ENCODE peak calls at places on chromosome 9, in seven cellular contexts. One of them, this sample, is unnamed.
A peak's percentile ranks its signal among the peaks of the same experiment; 100 is the strongest.

GRCh38 chr9:121650220-121651013 is 1.0 kb upstream of the DAB2IP start:
- DNase-seq in skeletal muscle cell: no peak
- DNase-seq in pons: no peak
- DNase-seq in amygdala: no peak
- DNase-seq in Calu3: peak; percentile 56
- DNase-seq in adipocyte: peak; percentile 76
- DNase-seq in CD4-positive, CD25-positive, alpha-beta regulatory T cell: no peak
- DNase-seq in this sample: peak; percentile 51

GRCh38 chr9:100671811-100672305 is 94.0 kb downstream of the CAVIN4 start:
- DNase-seq in amygdala: no peak
- DNase-seq in pons: no peak
- DNase-seq in skeletal muscle cell: no peak
- DNase-seq in Calu3: no peak
- DNase-seq in CD4-positive, CD25-positive, alpha-beta regulatory T cell: no peak
- DNase-seq in adipocyte: no peak
- DNase-seq in this sample: no peak

GRCh38 chr9:88197016-88197415 is 58.7 kb upstream of the SPATA31C2 start:
- DNase-seq in pons: peak; percentile 11
- DNase-seq in adipocyte: peak; percentile 78
- DNase-seq in Calu3: no peak
- DNase-seq in CD4-positive, CD25-positive, alpha-beta regulatory T cell: no peak
- DNase-seq in amygdala: no peak
- DNase-seq in skeletal muscle cell: no peak
- DNase-seq in this sample: peak; percentile 32

GRCh38 chr9:4680750-4681149 is 1.4 kb downstream of the CDC37L1 start:
- DNase-seq in CD4-positive, CD25-positive, alpha-beta regulatory T cell: no peak
- DNase-seq in amygdala: no peak
- DNase-seq in Calu3: no peak
- DNase-seq in adipocyte: peak; percentile 65
- DNase-seq in skeletal muscle cell: no peak
- DNase-seq in pons: peak; percentile 36
- DNase-seq in this sample: no peak

GRCh38 chr9:83429229-83429628 is 109.0 kb downstream of the FRMD3 start:
- DNase-seq in Calu3: no peak
- DNase-seq in pons: no peak
- DNase-seq in adipocyte: no peak
- DNase-seq in skeletal muscle cell: no peak
- DNase-seq in CD4-positive, CD25-positive, alpha-beta regulatory T cell: no peak
- DNase-seq in amygdala: no peak
- DNase-seq in this sample: no peak

GRCh38 chr9:132769895-132770774 is 99.9 kb downstream of the GTF3C4 start:
- DNase-seq in amygdala: no peak
- DNase-seq in adipocyte: peak; percentile 82
- DNase-seq in skeletal muscle cell: no peak
- DNase-seq in Calu3: peak; percentile 60
- DNase-seq in CD4-positive, CD25-positive, alpha-beta regulatory T cell: peak; percentile 60
- DNase-seq in pons: peak; percentile 41
- DNase-seq in this sample: peak; percentile 25

GRCh38 chr9:137447722-137448568 is 6.8 kb upstream of the ENTPD8 start:
- DNase-seq in adipocyte: no peak
- DNase-seq in Calu3: no peak
- DNase-seq in amygdala: no peak
- DNase-seq in skeletal muscle cell: no peak
- DNase-seq in CD4-positive, CD25-positive, alpha-beta regulatory T cell: no peak
- DNase-seq in pons: no peak
- DNase-seq in this sample: no peak

GRCh38 chr9:81268048-81268447 is 421.3 kb downstream of the TLE1 start:
- DNase-seq in adipocyte: peak; percentile 17
- DNase-seq in pons: no peak
- DNase-seq in CD4-positive, CD25-positive, alpha-beta regulatory T cell: no peak
- DNase-seq in Calu3: no peak
- DNase-seq in amygdala: no peak
- DNase-seq in skeletal muscle cell: peak; percentile 36
- DNase-seq in this sample: no peak

GRCh38 chr9:105693435-105694275 is 686 bp upstream of the TMEM38B start:
- DNase-seq in skeletal muscle cell: no peak
- DNase-seq in amygdala: no peak
- DNase-seq in pons: peak; percentile 31
- DNase-seq in adipocyte: peak; percentile 20
- DNase-seq in Calu3: no peak
- DNase-seq in CD4-positive, CD25-positive, alpha-beta regulatory T cell: peak; percentile 11
- DNase-seq in this sample: peak; percentile 23

GRCh38 chr9:18366184-18366583 is 107.8 kb upstream of the ADAMTSL1 start:
- DNase-seq in amygdala: no peak
- DNase-seq in adipocyte: no peak
- DNase-seq in Calu3: no peak
- DNase-seq in CD4-positive, CD25-positive, alpha-beta regulatory T cell: no peak
- DNase-seq in skeletal muscle cell: no peak
- DNase-seq in pons: peak; percentile 26
- DNase-seq in this sample: no peak

GRCh38 chr9:127953768-127954505 is 16.3 kb upstream of the DPM2 start:
- DNase-seq in amygdala: no peak
- DNase-seq in CD4-positive, CD25-positive, alpha-beta regulatory T cell: no peak
- DNase-seq in Calu3: no peak
- DNase-seq in skeletal muscle cell: no peak
- DNase-seq in adipocyte: no peak
- DNase-seq in pons: no peak
- DNase-seq in this sample: no peak

GRCh38 chr9:133653638-133654037 is 17.5 kb downstream of the DBH start:
- DNase-seq in skeletal muscle cell: no peak
- DNase-seq in pons: no peak
- DNase-seq in CD4-positive, CD25-positive, alpha-beta regulatory T cell: no peak
- DNase-seq in adipocyte: no peak
- DNase-seq in Calu3: no peak
- DNase-seq in amygdala: no peak
- DNase-seq in this sample: no peak

GRCh38 chr9:71485306-71485705 is 283.0 kb downstream of the CEMIP2 start:
- DNase-seq in CD4-positive, CD25-positive, alpha-beta regulatory T cell: no peak
- DNase-seq in Calu3: no peak
- DNase-seq in amygdala: no peak
- DNase-seq in adipocyte: no peak
- DNase-seq in skeletal muscle cell: no peak
- DNase-seq in pons: no peak
- DNase-seq in this sample: no peak

GRCh38 chr9:78620764-78621163 is 323.8 kb downstream of the PSAT1 start:
- DNase-seq in Calu3: no peak
- DNase-seq in amygdala: no peak
- DNase-seq in CD4-positive, CD25-positive, alpha-beta regulatory T cell: no peak
- DNase-seq in pons: no peak
- DNase-seq in adipocyte: peak; percentile 74
- DNase-seq in skeletal muscle cell: peak; percentile 83
- DNase-seq in this sample: no peak

GRCh38 chr9:6414291-6414690 is 1.3 kb downstream of the UHRF2 start:
- DNase-seq in adipocyte: peak; percentile 79
- DNase-seq in amygdala: no peak
- DNase-seq in skeletal muscle cell: no peak
- DNase-seq in pons: peak; percentile 46
- DNase-seq in Calu3: no peak
- DNase-seq in CD4-positive, CD25-positive, alpha-beta regulatory T cell: peak; percentile 34
- DNase-seq in this sample: no peak

GRCh38 chr9:135103931-135104639 is 16.6 kb downstream of the OLFM1 start:
- DNase-seq in adipocyte: no peak
- DNase-seq in Calu3: no peak
- DNase-seq in amygdala: no peak
- DNase-seq in pons: no peak
- DNase-seq in skeletal muscle cell: no peak
- DNase-seq in CD4-positive, CD25-positive, alpha-beta regulatory T cell: no peak
- DNase-seq in this sample: no peak

GRCh38 chr9:133554729-133555128 is 20.2 kb downstream of the ADAMTSL2 start:
- DNase-seq in pons: no peak
- DNase-seq in Calu3: no peak
- DNase-seq in adipocyte: no peak
- DNase-seq in skeletal muscle cell: no peak
- DNase-seq in CD4-positive, CD25-positive, alpha-beta regulatory T cell: no peak
- DNase-seq in amygdala: no peak
- DNase-seq in this sample: no peak

GRCh38 chr9:22683393-22684075 is 236.9 kb downstream of the DMRTA1 start:
- DNase-seq in pons: no peak
- DNase-seq in amygdala: no peak
- DNase-seq in Calu3: no peak
- DNase-seq in skeletal muscle cell: peak; percentile 79
- DNase-seq in adipocyte: peak; percentile 70
- DNase-seq in CD4-positive, CD25-positive, alpha-beta regulatory T cell: no peak
- DNase-seq in this sample: no peak

GRCh38 chr9:114285166-114285867 is 37.6 kb upstream of the ORM1 start:
- DNase-seq in pons: no peak
- DNase-seq in CD4-positive, CD25-positive, alpha-beta regulatory T cell: no peak
- DNase-seq in Calu3: no peak
- DNase-seq in amygdala: no peak
- DNase-seq in adipocyte: peak; percentile 95
- DNase-seq in skeletal muscle cell: peak; percentile 79
- DNase-seq in this sample: no peak

GRCh38 chr9:78678901-78679300 is 382.0 kb downstream of the PSAT1 start:
- DNase-seq in pons: no peak
- DNase-seq in amygdala: no peak
- DNase-seq in CD4-positive, CD25-positive, alpha-beta regulatory T cell: no peak
- DNase-seq in Calu3: no peak
- DNase-seq in skeletal muscle cell: no peak
- DNase-seq in adipocyte: no peak
- DNase-seq in this sample: no peak

GRCh38 chr9:69027355-69028097 is 8.0 kb upstream of the FXN start:
- DNase-seq in CD4-positive, CD25-positive, alpha-beta regulatory T cell: peak; percentile 68
- DNase-seq in pons: peak; percentile 71
- DNase-seq in skeletal muscle cell: no peak
- DNase-seq in amygdala: no peak
- DNase-seq in adipocyte: peak; percentile 78
- DNase-seq in Calu3: peak; percentile 33
- DNase-seq in this sample: peak; percentile 81

GRCh38 chr9:129938291-129938979 is 103.2 kb downstream of the USP20 start:
- DNase-seq in skeletal muscle cell: peak; percentile 8
- DNase-seq in adipocyte: peak; percentile 84
- DNase-seq in Calu3: no peak
- DNase-seq in amygdala: no peak
- DNase-seq in pons: peak; percentile 81
- DNase-seq in CD4-positive, CD25-positive, alpha-beta regulatory T cell: no peak
- DNase-seq in this sample: peak; percentile 10

GRCh38 chr9:14314424-14314928 is 535 bp upstream of the NFIB start:
- DNase-seq in adipocyte: peak; percentile 92
- DNase-seq in skeletal muscle cell: peak; percentile 85
- DNase-seq in CD4-positive, CD25-positive, alpha-beta regulatory T cell: no peak
- DNase-seq in amygdala: no peak
- DNase-seq in Calu3: peak; percentile 58
- DNase-seq in pons: peak; percentile 67
- DNase-seq in this sample: peak; percentile 83

GRCh38 chr9:28332648-28333047 is 759.4 kb upstream of the C9orf72 start:
- DNase-seq in skeletal muscle cell: no peak
- DNase-seq in Calu3: no peak
- DNase-seq in CD4-positive, CD25-positive, alpha-beta regulatory T cell: no peak
- DNase-seq in pons: no peak
- DNase-seq in amygdala: no peak
- DNase-seq in adipocyte: no peak
- DNase-seq in this sample: no peak

GRCh38 chr9:1253098-1253979 is 203.2 kb downstream of the DMRT2 start:
- DNase-seq in CD4-positive, CD25-positive, alpha-beta regulatory T cell: no peak
- DNase-seq in Calu3: no peak
- DNase-seq in skeletal muscle cell: no peak
- DNase-seq in adipocyte: no peak
- DNase-seq in pons: no peak
- DNase-seq in amygdala: no peak
- DNase-seq in this sample: no peak

GRCh38 chr9:4415281-4415680 is 75.0 kb upstream of the SLC1A1 start:
- DNase-seq in CD4-positive, CD25-positive, alpha-beta regulatory T cell: no peak
- DNase-seq in amygdala: no peak
- DNase-seq in skeletal muscle cell: no peak
- DNase-seq in adipocyte: no peak
- DNase-seq in pons: no peak
- DNase-seq in Calu3: no peak
- DNase-seq in this sample: no peak

GRCh38 chr9:84266087-84266561 is 74.4 kb downstream of the SLC28A3 start:
- DNase-seq in amygdala: no peak
- DNase-seq in CD4-positive, CD25-positive, alpha-beta regulatory T cell: no peak
- DNase-seq in adipocyte: no peak
- DNase-seq in pons: no peak
- DNase-seq in Calu3: peak; percentile 2
- DNase-seq in skeletal muscle cell: no peak
- DNase-seq in this sample: peak; percentile 53

This sample was measured in Ammon's horn.